ENCODE peak calls at places on chromosome 6, in four cellular contexts. U is K562, K is HL-60, X is GM12878. Y is an unnamed sample.

GRCh38 chr6:106773482-106773881 is 144.1 kb downstream of the QRSL1 start:
- DNase-seq in U (no peak), K (no peak), X (no peak), Y (no peak)

GRCh38 chr6:152380351-152380767 is 256.8 kb downstream of the SYNE1 start:
- DNase-seq in U (no peak), K (no peak), X (no peak), Y (no peak)

GRCh38 chr6:96235927-96236326 is 220.2 kb downstream of the FUT9 start:
- DNase-seq in U (no peak), K (no peak), X (no peak), Y (no peak)

GRCh38 chr6:134437376-134437775 is 119.5 kb upstream of the SGK1 start:
- DNase-seq in U (peak), K (no peak), X (peak), Y (no peak)

GRCh38 chr6:90286884-90287488 is 9.7 kb downstream of the BACH2 start:
- DNase-seq in U (peak), K (no peak), X (no peak), Y (no peak)

GRCh38 chr6:169689247-169689646 is 12.6 kb downstream of the WDR27 start:
- DNase-seq in U (no peak), K (no peak), X (no peak), Y (no peak)

GRCh38 chr6:169780571-169781091 is 29.2 kb downstream of the ERMARD start:
- DNase-seq in U (no peak), K (no peak), X (no peak), Y (no peak)

GRCh38 chr6:30880563-30881252 is 3.6 kb upstream of the DDR1 start:
- DNase-seq in U (no peak), K (no peak), X (no peak), Y (no peak)

GRCh38 chr6:33591633-33592032 is 11.6 kb upstream of the BAK1 start:
- DNase-seq in U (no peak), K (no peak), X (no peak), Y (no peak)

GRCh38 chr6:156058356-156058755 is 602.7 kb upstream of the NOX3 start:
- DNase-seq in U (no peak), K (no peak), X (no peak), Y (no peak)

GRCh38 chr6:168641455-168641854 is 200.5 kb downstream of the SMOC2 start:
- DNase-seq in U (no peak), K (no peak), X (no peak), Y (no peak)

GRCh38 chr6:107179004-107179403 is 63.7 kb upstream of the BEND3 start:
- DNase-seq in U (no peak), K (no peak), X (no peak), Y (no peak)

GRCh38 chr6:30955367-30956042 is 14.7 kb downstream of the MUCL3 start:
- DNase-seq in U (peak), K (peak), X (peak), Y (peak)

GRCh38 chr6:148513145-148514071 is 170.8 kb downstream of the SASH1 start:
- DNase-seq in U (no peak), K (no peak), X (no peak), Y (no peak)

GRCh38 chr6:28816909-28817807 is 106.6 kb downstream of the TRIM27 start:
- DNase-seq in U (peak), K (no peak), X (no peak), Y (peak)

GRCh38 chr6:163383912-163384311 is 30.6 kb upstream of the QKI start:
- DNase-seq in U (no peak), K (no peak), X (no peak), Y (no peak)

GRCh38 chr6:10465633-10466499 is 51.0 kb upstream of the TFAP2A start:
- DNase-seq in U (peak), K (no peak), X (no peak), Y (no peak)

GRCh38 chr6:125586074-125586473 is 163.4 kb upstream of the HEY2 start:
- DNase-seq in U (no peak), K (no peak), X (no peak), Y (no peak)

GRCh38 chr6:41182069-41183034 is 18.6 kb downstream of the TREML2 start:
- DNase-seq in U (peak), K (peak), X (no peak), Y (no peak)

GRCh38 chr6:13331516-13332348 is 3.4 kb upstream of the TBC1D7 start:
- DNase-seq in U (peak), K (no peak), X (no peak), Y (no peak)

GRCh38 chr6:30047220-30047619 is 13.8 kb upstream of the POLR1H start:
- DNase-seq in U (no peak), K (no peak), X (no peak), Y (no peak)

GRCh38 chr6:11224966-11225463 is 7.5 kb downstream of the NEDD9 start:
- DNase-seq in U (no peak), K (no peak), X (no peak), Y (no peak)

GRCh38 chr6:138970856-138971425 is 17.1 kb downstream of the REPS1 start:
- DNase-seq in U (no peak), K (no peak), X (no peak), Y (no peak)

GRCh38 chr6:78623567-78623966 is 243.8 kb upstream of the IRAK1BP1 start:
- DNase-seq in U (no peak), K (no peak), X (no peak), Y (no peak)

GRCh38 chr6:119463081-119463626 is 113.6 kb upstream of the MAN1A1 start:
- DNase-seq in U (no peak), K (no peak), X (peak), Y (no peak)

GRCh38 chr6:5937516-5937915 is 69.2 kb downstream of the NRN1 start:
- DNase-seq in U (no peak), K (no peak), X (no peak), Y (no peak)

GRCh38 chr6:110233769-110234374 is 53.6 kb downstream of the CDC40 start:
- DNase-seq in U (no peak), K (no peak), X (peak), Y (peak)

GRCh38 chr6:32941412-32941784 is 570 bp upstream of the HLA-DMB start:
- DNase-seq in U (no peak), K (no peak), X (peak), Y (no peak)

GRCh38 chr6:147201885-147202515 is 2.2 kb upstream of the STXBP5 start:
- DNase-seq in U (peak), K (no peak), X (no peak), Y (no peak)

GRCh38 chr6:108594640-108595039 is 33.9 kb downstream of the FOXO3 start:
- DNase-seq in U (no peak), K (no peak), X (no peak), Y (no peak)

GRCh38 chr6:13163161-13163944 is 165.0 kb downstream of the TBC1D7 start:
- DNase-seq in U (no peak), K (no peak), X (no peak), Y (peak)

GRCh38 chr6:157823001-157823522 is at the start of gene SNX9:
- DNase-seq in U (peak), K (peak), X (no peak), Y (peak)

GRCh38 chr6:149723771-149724417 is 6.0 kb upstream of the LATS1 start:
- DNase-seq in U (peak), K (peak), X (no peak), Y (peak)

GRCh38 chr6:165685302-165685701 is 22.3 kb upstream of the PDE10A start:
- DNase-seq in U (no peak), K (no peak), X (no peak), Y (no peak)

GRCh38 chr6:165694296-165694695 is 31.3 kb upstream of the PDE10A start:
- DNase-seq in U (no peak), K (no peak), X (no peak), Y (no peak)

GRCh38 chr6:165686966-165687365 is 23.9 kb upstream of the PDE10A start:
- DNase-seq in U (no peak), K (no peak), X (no peak), Y (no peak)

GRCh38 chr6:165692106-165692653 is 29.1 kb upstream of the PDE10A start:
- DNase-seq in U (no peak), K (no peak), X (no peak), Y (no peak)

GRCh38 chr6:165689699-165690098 is 26.7 kb upstream of the PDE10A start:
- DNase-seq in U (no peak), K (no peak), X (no peak), Y (no peak)
- TF ChIP-seq SPI1 in U (no peak), K (no peak), X (no peak), Y (no peak)

GRCh38 chr6:144912474-144912873 is 627.3 kb downstream of the UTRN start:
- DNase-seq in U (no peak), K (no peak), X (no peak), Y (no peak)
- TF ChIP-seq SPI1 in U (no peak), K (no peak), X (no peak), Y (no peak)

GRCh38 chr6:44230034-44230675 is 6.8 kb downstream of the SLC29A1 start:
- DNase-seq in U (no peak), K (no peak), X (no peak), Y (no peak)
- TF ChIP-seq SPI1 in U (no peak), K (no peak), X (no peak), Y (no peak)

GRCh38 chr6:114398481-114398880 is 55.7 kb upstream of the HS3ST5 start:
- DNase-seq in U (no peak), K (no peak), X (no peak), Y (no peak)
- TF ChIP-seq SPI1 in U (no peak), K (no peak), X (no peak), Y (no peak)